ENCODE peak calls at places on chromosomes 1 and 21, in ten cellular contexts. T is uterus, R is Panc1, X is PC-3, U is A673, G is PC-9, M is iPS DF 6.9, B is neural progenitor cell, Y is colonic mucosa, E is psoas muscle. J is an unnamed sample.
A peak's percentile ranks its signal among the peaks of the same experiment; 100 is the strongest.

GRCh38 chr21:42080788-42081083 is 9.6 kb downstream of the UMODL1 start:
- DNase-seq in Y (no peak), M (no peak), R (no peak), U (peak; percentile 42), B (no peak), E (no peak), X (no peak), G (no peak), T (peak; percentile 28), J (no peak)

GRCh38 chr1:10128081-10128765 is 82.1 kb upstream of the KIF1B start:
- DNase-seq in Y (no peak), T (no peak), M (no peak), E (no peak), X (no peak), R (no peak), U (no peak), B (no peak), G (no peak), J (no peak)

GRCh38 chr1:212526111-212526491 is 82.5 kb upstream of the ATF3 start:
- DNase-seq in E (no peak), R (no peak), X (no peak), Y (no peak), U (no peak), M (no peak), G (no peak), T (no peak), B (no peak), J (no peak)

GRCh38 chr1:21956720-21957552 is 19.8 kb upstream of the HSPG2 start:
- DNase-seq in B (no peak), X (peak; percentile 88), U (no peak), E (no peak), Y (peak; percentile 78), T (no peak), R (no peak), M (no peak), G (peak; percentile 89), J (no peak)

GRCh38 chr1:76219589-76219914 is 145.0 kb downstream of the ST6GALNAC3 start:
- DNase-seq in B (no peak), R (no peak), T (no peak), X (no peak), Y (no peak), E (no peak), M (no peak), U (no peak), G (no peak), J (no peak)

GRCh38 chr1:19074902-19075721 is 118.6 kb upstream of the IFFO2 start:
- DNase-seq in X (no peak), G (no peak), R (no peak), Y (peak; percentile 76), B (no peak), U (no peak), E (no peak), M (no peak), T (no peak), J (no peak)

GRCh38 chr1:93004566-93005251 is 43.4 kb upstream of the DIPK1A start:
- DNase-seq in T (no peak), G (no peak), X (no peak), B (no peak), R (no peak), Y (no peak), E (no peak), U (no peak), M (no peak), J (no peak)

GRCh38 chr1:207810173-207810572 is 58.3 kb downstream of the CD46 start:
- DNase-seq in R (no peak), G (no peak), Y (no peak), E (no peak), B (no peak), T (no peak), M (no peak), U (no peak), X (no peak), J (no peak)

DNA sequence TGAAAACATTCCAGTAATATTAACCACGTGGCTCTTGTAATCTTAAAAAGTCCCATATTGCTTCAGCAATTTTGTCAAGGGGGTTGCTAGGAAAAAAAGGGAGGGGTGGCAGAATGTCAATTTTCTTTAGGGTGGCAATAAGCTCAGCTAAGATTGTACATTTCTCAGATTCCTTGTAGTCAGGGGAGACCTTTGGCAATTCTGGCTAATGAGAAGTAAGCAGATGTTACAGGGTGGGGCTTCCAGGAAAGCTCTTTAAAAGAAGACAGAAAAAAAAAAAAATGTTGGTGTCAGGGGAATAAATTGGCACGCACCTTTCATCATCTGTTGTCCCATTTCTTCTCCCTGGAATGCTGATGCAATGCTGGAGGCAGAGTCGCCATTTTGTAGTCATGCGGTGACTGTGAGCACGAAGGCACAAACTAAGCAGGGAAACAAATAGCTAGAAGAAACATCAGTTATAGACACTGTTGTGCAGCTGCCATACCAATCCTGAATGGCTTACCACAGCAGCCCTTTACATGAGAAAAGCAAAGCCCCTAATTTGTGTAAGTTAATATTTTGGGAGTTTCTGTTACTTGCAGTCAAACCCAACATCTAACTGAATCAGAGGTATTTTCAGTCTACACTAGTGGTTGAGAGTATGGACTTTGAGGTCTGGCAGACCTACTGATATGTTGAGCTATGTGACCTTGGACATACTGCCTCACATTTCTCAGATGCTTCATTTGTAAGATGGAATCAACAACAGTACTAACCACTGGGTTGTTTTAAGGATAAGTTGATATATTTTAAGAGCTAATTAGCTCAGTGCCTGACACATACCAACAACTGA is 56.0 kb upstream of the MRPS6 start:
- DNase-seq in R (no peak), Y (no peak), T (no peak), U (no peak), X (no peak), B (no peak), G (no peak), M (no peak), E (no peak), J (no peak)
- H3K9me3 ChIP-seq in R (no peaks in the 10 kb centered on the region), Y (no peaks in the 10 kb centered on the region), T (no peaks in the 10 kb centered on the region), U (no peaks in the 10 kb centered on the region), X (peaks cover 3% of the 10 kb centered on the region), B (no peaks in the 10 kb centered on the region), G (no peaks in the 10 kb centered on the region), M (no peaks in the 10 kb centered on the region), E (no peaks in the 10 kb centered on the region), J (no peaks in the 10 kb centered on the region)

GRCh38 chr1:42682739-42683529 is 716 bp downstream of the YBX1 start:
- DNase-seq in E (peak; percentile 79), Y (peak; percentile 80), X (peak; percentile 57), U (peak; percentile 76), R (no peak), M (no peak), G (peak; percentile 59), T (peak; percentile 51), B (peak; percentile 86), J (no peak)

GRCh38 chr1:42680045-42680444 is 2.2 kb upstream of the YBX1 start:
- DNase-seq in X (no peak), E (no peak), B (no peak), G (no peak), Y (no peak), T (no peak), R (no peak), M (no peak), U (no peak), J (no peak)

GRCh38 chr1:42679364-42679983 is 2.7 kb upstream of the YBX1 start:
- DNase-seq in E (no peak), T (no peak), R (no peak), M (no peak), G (no peak), U (no peak), B (no peak), X (no peak), Y (no peak), J (no peak)

GRCh38 chr1:42681771-42682483 is at the start of gene YBX1:
- DNase-seq in E (peak; percentile 94), M (peak; percentile 96), B (peak; percentile 97), U (peak; percentile 99), G (peak; percentile 96), Y (peak; percentile 97), R (peak; percentile 99), X (peak; percentile 98), T (peak; percentile 97), J (peak; percentile 99)

DNA sequence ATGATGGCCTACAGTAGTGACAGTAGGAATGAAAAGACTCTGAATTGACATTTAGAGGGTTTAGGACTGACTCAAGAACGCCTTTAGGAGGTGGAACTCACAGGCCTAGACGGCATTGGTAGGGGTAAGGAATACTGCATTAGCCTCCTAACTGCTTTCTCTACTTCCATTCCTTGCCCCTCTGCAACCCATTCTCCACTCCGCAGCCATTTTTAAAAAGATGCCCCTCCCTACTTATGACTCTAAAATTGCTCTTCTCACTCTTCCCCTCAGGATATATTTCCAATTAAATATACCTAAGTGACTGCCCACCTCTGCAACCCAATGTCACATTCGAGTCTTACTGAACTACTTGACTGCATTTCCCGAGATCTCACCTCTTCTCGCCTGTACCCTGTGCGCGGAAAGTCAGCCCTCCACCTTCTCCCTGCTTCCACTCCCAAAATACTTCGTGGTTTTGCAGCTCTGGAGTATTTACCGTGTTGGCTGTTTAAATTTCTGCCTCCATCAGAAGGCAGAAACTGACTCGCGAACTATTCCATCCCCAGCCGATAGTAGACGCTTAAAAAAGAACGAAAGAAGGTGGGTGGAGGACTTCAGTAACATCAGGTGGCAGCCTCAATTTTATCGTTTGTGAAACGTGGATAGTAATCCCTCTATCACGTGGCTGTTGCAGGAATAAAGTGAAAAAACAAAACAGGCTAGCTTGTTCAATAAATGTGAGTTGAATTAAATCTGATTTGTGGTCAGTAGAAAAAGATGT is 1.1 kb upstream of the YBX1 start:
- DNase-seq in X (peak; percentile 29), E (no peak), R (no peak), G (no peak), B (peak; percentile 23), Y (peak; percentile 26), M (no peak), T (no peak), U (peak; percentile 38), J (no peak)
- H3K27ac ChIP-seq in X (peak overlapping the region; percentile 68), E (peak overlapping the region; percentile 92), R (peak overlapping the region; percentile 99), G (peak overlapping the region; percentile 79), B (no peak overlapping the region), Y (peak overlapping the region; percentile 90), M (no peak overlapping the region), T (peak overlapping the region; percentile 95), U (peak overlapping the region; percentile 93), J (peak overlapping the region; percentile 90)

GRCh38 chr21:28207776-28208175 is 784.9 kb downstream of the LTN1 start:
- DNase-seq in B (no peak), U (peak; percentile 88), Y (no peak), X (peak; percentile 77), T (no peak), M (no peak), R (no peak), E (no peak), G (no peak), J (peak; percentile 97)
- H3K9me3 ChIP-seq in B (no peaks in the 10 kb centered on the region), U (no peaks in the 10 kb centered on the region), Y (no peaks in the 10 kb centered on the region), X (no peaks in the 10 kb centered on the region), T (no peaks in the 10 kb centered on the region), M (no peaks in the 10 kb centered on the region), R (no peaks in the 10 kb centered on the region), E (no peaks in the 10 kb centered on the region), G (no peaks in the 10 kb centered on the region), J (no peaks in the 10 kb centered on the region)

GRCh38 chr21:39489380-39489924 is 37.7 kb downstream of the SH3BGR start:
- DNase-seq in G (no peak), X (no peak), Y (no peak), R (no peak), E (no peak), U (no peak), T (no peak), B (no peak), M (no peak), J (no peak)

GRCh38 chr21:39479164-39479563 is 27.4 kb downstream of the SH3BGR start:
- DNase-seq in T (no peak), Y (no peak), B (no peak), G (no peak), U (no peak), X (no peak), M (no peak), E (no peak), R (no peak), J (no peak)

GRCh38 chr21:39481886-39482285 is 30.1 kb downstream of the SH3BGR start:
- DNase-seq in X (no peak), G (no peak), M (no peak), Y (no peak), T (no peak), B (no peak), U (no peak), R (no peak), E (no peak), J (no peak)

GRCh38 chr21:39483917-39484316 is 32.1 kb downstream of the SH3BGR start:
- DNase-seq in T (no peak), E (no peak), R (no peak), X (peak; percentile 48), U (no peak), G (no peak), M (no peak), B (no peak), Y (no peak), J (no peak)

DNA sequence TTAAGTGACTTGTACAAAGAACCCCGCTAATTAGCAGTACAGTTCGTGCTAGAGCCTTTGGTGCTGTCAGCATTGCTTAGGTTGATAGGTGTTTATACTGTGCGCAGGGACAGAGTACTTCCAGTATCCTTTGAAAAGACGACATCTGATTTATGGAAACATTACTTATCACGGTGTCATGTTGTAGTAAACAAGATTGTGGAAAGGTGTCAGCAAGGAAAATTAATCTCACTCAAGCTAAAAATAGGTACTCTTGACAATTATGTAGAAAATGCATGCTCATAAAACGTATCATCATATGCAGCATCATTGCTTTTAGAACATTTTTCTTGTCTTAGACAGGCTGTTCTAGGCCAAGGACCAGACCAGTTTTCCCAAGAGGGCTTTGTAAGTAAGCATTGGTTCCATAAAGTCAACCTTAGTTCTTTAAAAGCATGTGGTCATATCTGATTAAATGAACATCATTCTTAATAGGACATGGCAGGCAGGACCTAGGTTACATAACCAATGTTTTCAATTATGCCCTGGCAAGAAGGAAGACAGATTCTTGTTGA is 33.0 kb downstream of the SH3BGR start:
- DNase-seq in E (no peak), M (no peak), Y (no peak), U (no peak), T (no peak), R (no peak), B (peak; percentile 39), X (no peak), G (no peak), J (no peak)
- H3K27ac ChIP-seq in E (peak overlapping the region; percentile 78), M (no peak overlapping the region), Y (no peak overlapping the region), U (no peak overlapping the region), T (no peak overlapping the region), R (no peak overlapping the region), B (no peak overlapping the region), X (no peak overlapping the region), G (no peak overlapping the region), J (no peak overlapping the region)

J was measured in SK-N-MC.